ENCODE peak calls at places on chromosomes 4 and X, in four cellular contexts. T is endothelial cell of umbilical vein, X is NCI-H1436, O is Peyer's patch. F is an unnamed sample.
A peak's percentile ranks its signal among the peaks of the same experiment; 100 is the strongest.

GRCh38 chr4:61004651-61005170 is 195.4 kb upstream of the ADGRL3 start:
- DNase-seq in T (no peak), X (no peak), O (no peak), F (no peak)

GRCh38 chr4:107721436-107722090 is 1.5 kb upstream of the PAPSS1 start:
- DNase-seq in O (peak; percentile 56), T (no peak), X (peak; percentile 14), F (no peak)

GRCh38 chr4:52054254-52054653 is 3.1 kb downstream of the SPATA18 start:
- DNase-seq in O (no peak), T (no peak), X (no peak), F (no peak)

GRCh38 chr4:143411527-143412480 is 75.1 kb downstream of the GAB1 start:
- DNase-seq in O (no peak), X (peak; percentile 27), T (peak; percentile 94), F (no peak)

GRCh38 chr4:137474711-137475301 is 57.5 kb downstream of the PCDH18 start:
- DNase-seq in X (no peak), O (no peak), T (no peak), F (no peak)

GRCh38 chr4:155805016-155805415 is 46.2 kb downstream of the GUCY1B1 start:
- DNase-seq in X (no peak), T (peak; percentile 66), O (no peak), F (no peak)

GRCh38 chr4:24727390-24727789 is 68.0 kb upstream of the SOD3 start:
- DNase-seq in X (no peak), T (no peak), O (no peak), F (no peak)

GRCh38 chrX:133495464-133496391 is 80.4 kb upstream of the GPC4 start:
- DNase-seq in T (no peak), X (no peak), O (peak; percentile 42), F (no peak)

GRCh38 chr4:8594097-8595038 is 1.8 kb downstream of the CPZ start:
- DNase-seq in T (peak; percentile 53), X (no peak), O (no peak), F (peak; percentile 4)

GRCh38 chr4:99868126-99868596 is 26.1 kb downstream of the LAMTOR3 start:
- DNase-seq in O (no peak), X (no peak), T (no peak), F (no peak)